ENCODE peak calls at places on chromosomes 7 and 10, in five cellular contexts. One of them, this sample, is unnamed.

GRCh38 chr7:137135654-137136350 is 207.7 kb downstream of the PTN start:
- DNase-seq in GM23248: peak
- DNase-seq in neuronal stem cell: no peak
- DNase-seq in astrocyte: no peak
- DNase-seq in GM12878: no peak
- DNase-seq in this sample: no peak

GRCh38 chr10:99235872-99236626 is 397 bp upstream of the HPSE2 start:
- DNase-seq in GM23248: peak
- DNase-seq in neuronal stem cell: peak
- DNase-seq in astrocyte: no peak
- DNase-seq in GM12878: no peak
- DNase-seq in this sample: peak

GRCh38 chr7:137081694-137082093 is 213.2 kb downstream of the CHRM2 start:
- DNase-seq in GM23248: peak
- DNase-seq in neuronal stem cell: no peak
- DNase-seq in astrocyte: peak
- DNase-seq in GM12878: no peak
- DNase-seq in this sample: peak

GRCh38 chr10:74949843-74950765 is 123.7 kb downstream of the KAT6B start:
- DNase-seq in GM23248: peak
- DNase-seq in neuronal stem cell: no peak
- DNase-seq in astrocyte: no peak
- DNase-seq in GM12878: no peak
- DNase-seq in this sample: no peak

GRCh38 chr7:144842377-144842851 is 6.6 kb upstream of the TPK1 start:
- DNase-seq in GM23248: no peak
- DNase-seq in neuronal stem cell: no peak
- DNase-seq in astrocyte: no peak
- DNase-seq in GM12878: no peak
- DNase-seq in this sample: peak

GRCh38 chr10:20963056-20963455 is 65.9 kb upstream of the NEBL start:
- DNase-seq in GM23248: no peak
- DNase-seq in neuronal stem cell: no peak
- DNase-seq in astrocyte: no peak
- DNase-seq in GM12878: no peak
- DNase-seq in this sample: no peak

GRCh38 chr7:98281757-98282652 is 519 bp downstream of the BRI3 start:
- DNase-seq in GM23248: peak
- DNase-seq in neuronal stem cell: no peak
- DNase-seq in astrocyte: no peak
- DNase-seq in GM12878: no peak
- DNase-seq in this sample: peak

GRCh38 chr10:118332247-118332646 is 9.9 kb downstream of the FAM204A start:
- DNase-seq in GM23248: no peak
- DNase-seq in neuronal stem cell: no peak
- DNase-seq in astrocyte: no peak
- DNase-seq in GM12878: no peak
- DNase-seq in this sample: no peak

GRCh38 chr10:35027567-35027966 is 62.6 kb downstream of the CUL2 start:
- DNase-seq in GM23248: peak
- DNase-seq in neuronal stem cell: no peak
- DNase-seq in astrocyte: peak
- DNase-seq in GM12878: no peak
- DNase-seq in this sample: no peak

GRCh38 chr10:128036746-128037542 is 89.3 kb downstream of the MKI67 start:
- DNase-seq in GM23248: peak
- DNase-seq in neuronal stem cell: no peak
- DNase-seq in astrocyte: peak
- DNase-seq in GM12878: no peak
- DNase-seq in this sample: peak

GRCh38 chr10:52966904-52967303 is 194.3 kb upstream of the MBL2 start:
- DNase-seq in GM23248: no peak
- DNase-seq in neuronal stem cell: no peak
- DNase-seq in astrocyte: no peak
- DNase-seq in GM12878: no peak
- DNase-seq in this sample: no peak

GRCh38 chr7:105408791-105409410 is 20.2 kb upstream of the SRPK2 start:
- DNase-seq in GM23248: no peak
- DNase-seq in neuronal stem cell: no peak
- DNase-seq in astrocyte: no peak
- DNase-seq in GM12878: no peak
- DNase-seq in this sample: no peak

GRCh38 chr7:142712617-142712957 is 36.7 kb upstream of the PRSS1 start:
- DNase-seq in GM23248: no peak
- DNase-seq in neuronal stem cell: no peak
- DNase-seq in astrocyte: no peak
- DNase-seq in GM12878: no peak
- DNase-seq in this sample: no peak

GRCh38 chr7:12738665-12739064 is 51.2 kb downstream of the ARL4A start:
- DNase-seq in GM23248: no peak
- DNase-seq in neuronal stem cell: no peak
- DNase-seq in astrocyte: no peak
- DNase-seq in GM12878: no peak
- DNase-seq in this sample: no peak

GRCh38 chr7:54773472-54774399 is 14.7 kb upstream of the SEC61G start:
- DNase-seq in GM23248: peak
- DNase-seq in neuronal stem cell: peak
- DNase-seq in astrocyte: peak
- DNase-seq in GM12878: no peak
- DNase-seq in this sample: peak

GRCh38 chr7:28533731-28534531 is 121.6 kb downstream of the CREB5 start:
- DNase-seq in GM23248: peak
- DNase-seq in neuronal stem cell: no peak
- DNase-seq in astrocyte: no peak
- DNase-seq in GM12878: no peak
- DNase-seq in this sample: peak

GRCh38 chr10:98470850-98471249 is 24.1 kb upstream of the HPS1 start:
- DNase-seq in GM23248: no peak
- DNase-seq in neuronal stem cell: no peak
- DNase-seq in astrocyte: no peak
- DNase-seq in GM12878: no peak
- DNase-seq in this sample: no peak

GRCh38 chr7:155458317-155459132 is 596 bp downstream of the EN2 start:
- DNase-seq in GM23248: peak
- DNase-seq in neuronal stem cell: no peak
- DNase-seq in astrocyte: no peak
- DNase-seq in GM12878: no peak
- DNase-seq in this sample: no peak

GRCh38 chr7:116711790-116712189 is 39.8 kb downstream of the MET start:
- DNase-seq in GM23248: no peak
- DNase-seq in neuronal stem cell: no peak
- DNase-seq in astrocyte: no peak
- DNase-seq in GM12878: no peak
- DNase-seq in this sample: no peak

GRCh38 chr10:103693070-103693811 is 162.1 kb downstream of the SH3PXD2A start:
- DNase-seq in GM23248: peak
- DNase-seq in neuronal stem cell: no peak
- DNase-seq in astrocyte: no peak
- DNase-seq in GM12878: no peak
- DNase-seq in this sample: peak

GRCh38 chr7:100465299-100465698 is 1.2 kb upstream of the SPACDR start:
- DNase-seq in GM23248: peak
- DNase-seq in neuronal stem cell: no peak
- DNase-seq in astrocyte: peak
- DNase-seq in GM12878: no peak
- DNase-seq in this sample: no peak

GRCh38 chr10:98321203-98321780 is 53.3 kb upstream of the LOXL4 start:
- DNase-seq in GM23248: no peak
- DNase-seq in neuronal stem cell: no peak
- DNase-seq in astrocyte: no peak
- DNase-seq in GM12878: no peak
- DNase-seq in this sample: no peak

GRCh38 chr7:42117201-42117600 is 119.8 kb downstream of the GLI3 start:
- DNase-seq in GM23248: no peak
- DNase-seq in neuronal stem cell: no peak
- DNase-seq in astrocyte: no peak
- DNase-seq in GM12878: no peak
- DNase-seq in this sample: no peak

GRCh38 chr7:115940462-115941060 is 90.0 kb downstream of the TFEC start:
- DNase-seq in GM23248: peak
- DNase-seq in neuronal stem cell: no peak
- DNase-seq in astrocyte: no peak
- DNase-seq in GM12878: no peak
- DNase-seq in this sample: no peak

GRCh38 chr7:20542594-20542993 is 72.9 kb upstream of the ABCB5 start:
- DNase-seq in GM23248: peak
- DNase-seq in neuronal stem cell: no peak
- DNase-seq in astrocyte: peak
- DNase-seq in GM12878: no peak
- DNase-seq in this sample: no peak

GRCh38 chr10:132810141-132810806 is 24.3 kb upstream of the NKX6-2 start:
- DNase-seq in GM23248: no peak
- DNase-seq in neuronal stem cell: no peak
- DNase-seq in astrocyte: no peak
- DNase-seq in GM12878: no peak
- DNase-seq in this sample: no peak

GRCh38 chr7:29987083-29987482 is 2.5 kb downstream of the SCRN1 start:
- DNase-seq in GM23248: peak
- DNase-seq in neuronal stem cell: no peak
- DNase-seq in astrocyte: no peak
- DNase-seq in GM12878: no peak
- DNase-seq in this sample: no peak

GRCh38 chr10:96794786-96795733 is 37.0 kb upstream of the LCOR start:
- DNase-seq in GM23248: peak
- DNase-seq in neuronal stem cell: no peak
- DNase-seq in astrocyte: no peak
- DNase-seq in GM12878: no peak
- DNase-seq in this sample: peak

GRCh38 chr10:96803265-96803664 is 28.8 kb upstream of the LCOR start:
- DNase-seq in GM23248: no peak
- DNase-seq in neuronal stem cell: no peak
- DNase-seq in astrocyte: no peak
- DNase-seq in GM12878: no peak
- DNase-seq in this sample: no peak

GRCh38 chr10:96791902-96792301 is 40.2 kb upstream of the LCOR start:
- DNase-seq in GM23248: no peak
- DNase-seq in neuronal stem cell: no peak
- DNase-seq in astrocyte: no peak
- DNase-seq in GM12878: no peak
- DNase-seq in this sample: no peak

GRCh38 chr10:96797485-96797884 is 34.6 kb upstream of the LCOR start:
- DNase-seq in GM23248: no peak
- DNase-seq in neuronal stem cell: no peak
- DNase-seq in astrocyte: no peak
- DNase-seq in GM12878: no peak
- DNase-seq in this sample: no peak
- H3K4me3 ChIP-seq in GM23248: no peak
- H3K4me3 ChIP-seq in neuronal stem cell: no peak
- H3K4me3 ChIP-seq in astrocyte: no peak
- H3K4me3 ChIP-seq in GM12878: no peak
- H3K4me3 ChIP-seq in this sample: no peak

DNA sequence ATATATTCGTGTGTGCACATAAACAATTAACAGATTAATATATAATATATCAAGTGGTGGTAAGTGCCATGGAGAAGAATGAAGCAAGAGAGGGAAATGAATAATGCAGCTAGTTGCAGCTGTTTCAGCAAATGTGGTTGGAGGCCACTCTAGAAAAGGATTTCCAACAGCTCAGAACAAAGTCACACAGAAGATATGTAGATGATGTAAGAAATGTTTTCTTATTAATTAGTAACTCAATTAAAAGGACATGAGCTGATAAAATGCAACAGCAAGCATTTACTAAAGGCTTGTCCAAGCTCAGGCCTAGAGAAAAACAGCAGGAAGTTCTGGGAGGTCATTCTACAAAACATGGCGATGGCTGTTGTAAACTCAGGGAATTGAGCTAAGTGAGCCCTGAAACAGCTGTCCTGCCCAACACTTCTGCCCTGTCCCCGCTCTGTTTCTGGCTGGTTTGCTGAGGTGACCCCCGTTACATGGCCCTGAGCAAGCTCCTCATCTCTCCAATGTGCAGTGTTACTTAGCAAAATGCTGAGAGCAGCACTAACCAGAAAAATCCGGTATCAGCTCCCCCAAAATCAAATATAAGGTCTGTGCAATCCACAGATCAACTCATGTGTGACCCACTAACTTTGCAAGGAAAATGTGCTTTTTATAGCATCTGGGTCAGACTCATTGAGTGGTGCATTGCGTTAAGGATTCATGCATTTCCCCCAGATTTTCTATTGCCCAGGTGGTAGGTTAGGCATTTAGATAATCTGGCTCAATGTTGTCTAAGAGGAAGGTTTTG is 23.5 kb upstream of the C10orf67 start:
- DNase-seq in GM23248: no peak
- DNase-seq in neuronal stem cell: no peak
- DNase-seq in astrocyte: no peak
- DNase-seq in GM12878: no peak
- DNase-seq in this sample: no peak
- H3K9ac ChIP-seq in GM23248: no peak
- H3K9ac ChIP-seq in neuronal stem cell: no peak
- H3K9ac ChIP-seq in astrocyte: no peak
- H3K9ac ChIP-seq in GM12878: no peak
- H3K9ac ChIP-seq in this sample: no peak

DNA sequence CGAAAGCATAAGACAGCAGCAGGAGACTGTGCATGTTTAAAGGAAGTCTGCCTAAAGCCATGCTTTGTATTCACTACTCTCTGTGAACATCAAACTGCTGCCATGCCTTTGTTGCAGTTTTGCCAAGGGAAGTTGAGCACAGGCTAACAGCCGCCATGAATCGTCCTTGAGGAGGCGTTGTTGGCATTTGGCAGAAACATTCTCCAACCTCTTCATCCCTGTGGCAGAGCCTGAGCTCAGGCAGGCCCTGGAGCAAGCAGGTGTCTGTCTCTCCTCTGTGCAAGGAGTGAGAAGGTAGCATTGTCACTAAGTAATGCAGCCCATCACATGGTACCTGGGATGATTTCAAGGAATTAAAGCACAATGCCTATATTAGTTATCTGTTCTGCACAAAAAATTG is 46.7 kb upstream of the KIAA1217 start:
- DNase-seq in GM23248: peak
- DNase-seq in neuronal stem cell: no peak
- DNase-seq in astrocyte: no peak
- DNase-seq in GM12878: no peak
- DNase-seq in this sample: no peak
- H3K4me3 ChIP-seq in GM23248: no peak
- H3K4me3 ChIP-seq in neuronal stem cell: no peak
- H3K4me3 ChIP-seq in astrocyte: no peak
- H3K4me3 ChIP-seq in GM12878: no peak
- H3K4me3 ChIP-seq in this sample: no peak

GRCh38 chr7:87128883-87129282 is 23.4 kb upstream of the DMTF1 start:
- DNase-seq in GM23248: no peak
- DNase-seq in neuronal stem cell: peak
- DNase-seq in astrocyte: no peak
- DNase-seq in GM12878: no peak
- DNase-seq in this sample: no peak

GRCh38 chr7:87127019-87127418 is 25.2 kb upstream of the DMTF1 start:
- DNase-seq in GM23248: no peak
- DNase-seq in neuronal stem cell: no peak
- DNase-seq in astrocyte: no peak
- DNase-seq in GM12878: no peak
- DNase-seq in this sample: no peak

GRCh38 chr7:87129836-87130235 is 22.4 kb upstream of the DMTF1 start:
- DNase-seq in GM23248: no peak
- DNase-seq in neuronal stem cell: no peak
- DNase-seq in astrocyte: no peak
- DNase-seq in GM12878: peak
- DNase-seq in this sample: no peak

GRCh38 chr7:87131806-87132205 is 20.4 kb upstream of the DMTF1 start:
- DNase-seq in GM23248: no peak
- DNase-seq in neuronal stem cell: no peak
- DNase-seq in astrocyte: no peak
- DNase-seq in GM12878: no peak
- DNase-seq in this sample: no peak

GRCh38 chr7:87129332-87129731 is 22.9 kb upstream of the DMTF1 start:
- DNase-seq in GM23248: no peak
- DNase-seq in neuronal stem cell: peak
- DNase-seq in astrocyte: no peak
- DNase-seq in GM12878: no peak
- DNase-seq in this sample: no peak
- H3K9ac ChIP-seq in GM23248: no peak
- H3K9ac ChIP-seq in neuronal stem cell: no peak
- H3K9ac ChIP-seq in astrocyte: no peak
- H3K9ac ChIP-seq in GM12878: no peak
- H3K9ac ChIP-seq in this sample: no peak

This sample was measured in colonic mucosa.